ENCODE peak calls at places on chromosomes 3 and 15, in five cellular contexts. One of them, this sample, is unnamed.

GRCh38 chr15:41811432-41812195 is 16.3 kb upstream of the JMJD7 start:
- DNase-seq in K562: peak; percentile 85
- DNase-seq in HepG2: peak; percentile 69
- DNase-seq in H1: peak; percentile 91
- DNase-seq in GM12878: no peak
- DNase-seq in this sample: peak; percentile 95

GRCh38 chr3:172341482-172342059 is 106.7 kb downstream of the GHSR start:
- DNase-seq in GM12878: peak; percentile 24
- DNase-seq in K562: peak; percentile 67
- DNase-seq in H1: no peak
- DNase-seq in HepG2: peak; percentile 66
- DNase-seq in this sample: peak; percentile 77

GRCh38 chr3:137582484-137582883 is 181.6 kb upstream of the SOX14 start:
- DNase-seq in K562: no peak
- DNase-seq in H1: no peak
- DNase-seq in HepG2: no peak
- DNase-seq in GM12878: no peak
- DNase-seq in this sample: peak; percentile 71

GRCh38 chr3:14822875-14823807 is 4.4 kb downstream of the FGD5 start:
- DNase-seq in HepG2: no peak
- DNase-seq in H1: no peak
- DNase-seq in GM12878: no peak
- DNase-seq in K562: no peak
- DNase-seq in this sample: peak; percentile 49

GRCh38 chr15:75693501-75694240 is 19.0 kb downstream of the CSPG4 start:
- DNase-seq in H1: no peak
- DNase-seq in GM12878: no peak
- DNase-seq in K562: no peak
- DNase-seq in HepG2: no peak
- DNase-seq in this sample: no peak

GRCh38 chr3:171736556-171736955 is 73.7 kb downstream of the PLD1 start:
- DNase-seq in K562: no peak
- DNase-seq in GM12878: no peak
- DNase-seq in H1: no peak
- DNase-seq in HepG2: peak; percentile 9
- DNase-seq in this sample: no peak

GRCh38 chr3:145678401-145678800 is 482.6 kb downstream of the PLOD2 start:
- DNase-seq in GM12878: no peak
- DNase-seq in HepG2: no peak
- DNase-seq in H1: no peak
- DNase-seq in K562: no peak
- DNase-seq in this sample: no peak

GRCh38 chr15:100762913-100763627 is 116.6 kb upstream of the ALDH1A3 start:
- DNase-seq in HepG2: no peak
- DNase-seq in GM12878: no peak
- DNase-seq in K562: no peak
- DNase-seq in H1: no peak
- DNase-seq in this sample: no peak

GRCh38 chr15:56759450-56759845 is 26.1 kb upstream of the ZNF280D start:
- DNase-seq in HepG2: no peak
- DNase-seq in K562: no peak
- DNase-seq in H1: no peak
- DNase-seq in GM12878: no peak
- DNase-seq in this sample: no peak

GRCh38 chr3:152235709-152236298 is 32.9 kb upstream of the MBNL1 start:
- DNase-seq in GM12878: no peak
- DNase-seq in HepG2: peak; percentile 8
- DNase-seq in K562: peak; percentile 79
- DNase-seq in H1: no peak
- DNase-seq in this sample: no peak

GRCh38 chr3:73452731-73453130 is 172.0 kb downstream of the PDZRN3 start:
- DNase-seq in HepG2: no peak
- DNase-seq in H1: no peak
- DNase-seq in K562: no peak
- DNase-seq in GM12878: no peak
- DNase-seq in this sample: no peak

GRCh38 chr15:26852980-26853379 is 13.9 kb upstream of the GABRA5 start:
- DNase-seq in GM12878: no peak
- DNase-seq in H1: no peak
- DNase-seq in HepG2: no peak
- DNase-seq in K562: no peak
- DNase-seq in this sample: peak; percentile 38

GRCh38 chr15:57321973-57322601 is 54.2 kb upstream of the CGNL1 start:
- DNase-seq in GM12878: no peak
- DNase-seq in HepG2: no peak
- DNase-seq in H1: no peak
- DNase-seq in K562: peak; percentile 92
- DNase-seq in this sample: peak; percentile 45

GRCh38 chr3:188348445-188349244 is 194.7 kb downstream of the LPP start:
- DNase-seq in H1: no peak
- DNase-seq in HepG2: peak; percentile 58
- DNase-seq in GM12878: no peak
- DNase-seq in K562: no peak
- DNase-seq in this sample: peak; percentile 7

GRCh38 chr3:86929046-86929445 is 61.9 kb downstream of the VGLL3 start:
- DNase-seq in K562: no peak
- DNase-seq in HepG2: no peak
- DNase-seq in GM12878: no peak
- DNase-seq in H1: no peak
- DNase-seq in this sample: no peak

GRCh38 chr3:182486459-182486858 is 306.8 kb upstream of the ATP11B start:
- DNase-seq in GM12878: no peak
- DNase-seq in H1: no peak
- DNase-seq in HepG2: no peak
- DNase-seq in K562: no peak
- DNase-seq in this sample: no peak

GRCh38 chr15:95298729-95299128 is 1031.8 kb upstream of the NR2F2 start:
- DNase-seq in HepG2: no peak
- DNase-seq in GM12878: no peak
- DNase-seq in H1: no peak
- DNase-seq in K562: no peak
- DNase-seq in this sample: no peak

GRCh38 chr3:124714218-124714853 is 15.9 kb upstream of the UMPS start:
- DNase-seq in H1: no peak
- DNase-seq in GM12878: no peak
- DNase-seq in K562: no peak
- DNase-seq in HepG2: no peak
- DNase-seq in this sample: no peak

GRCh38 chr3:126870608-126871210 is 112.2 kb upstream of the PLXNA1 start:
- DNase-seq in HepG2: no peak
- DNase-seq in GM12878: no peak
- DNase-seq in H1: no peak
- DNase-seq in K562: no peak
- DNase-seq in this sample: no peak

GRCh38 chr3:105944721-105945120 is 75.9 kb upstream of the CBLB start:
- DNase-seq in GM12878: no peak
- DNase-seq in K562: no peak
- DNase-seq in H1: no peak
- DNase-seq in HepG2: peak; percentile 4
- DNase-seq in this sample: no peak

GRCh38 chr3:165544432-165544831 is 292.8 kb downstream of the BCHE start:
- DNase-seq in K562: no peak
- DNase-seq in GM12878: no peak
- DNase-seq in HepG2: no peak
- DNase-seq in H1: no peak
- DNase-seq in this sample: no peak

GRCh38 chr15:59247364-59247763 is 40.7 kb downstream of the LDHAL6B start:
- DNase-seq in K562: peak; percentile 27
- DNase-seq in HepG2: peak; percentile 74
- DNase-seq in GM12878: no peak
- DNase-seq in H1: peak; percentile 65
- DNase-seq in this sample: peak; percentile 92

GRCh38 chr3:101780661-101781060 is 1.6 kb downstream of the NXPE3 start:
- DNase-seq in K562: peak; percentile 51
- DNase-seq in GM12878: no peak
- DNase-seq in H1: no peak
- DNase-seq in HepG2: peak; percentile 14
- DNase-seq in this sample: peak; percentile 37

GRCh38 chr3:134065252-134065651 is 35.5 kb upstream of the SLCO2A1 start:
- DNase-seq in H1: peak; percentile 28
- DNase-seq in HepG2: no peak
- DNase-seq in GM12878: no peak
- DNase-seq in K562: no peak
- DNase-seq in this sample: no peak

GRCh38 chr3:105555206-105555605 is 188.5 kb downstream of the ALCAM start:
- DNase-seq in HepG2: no peak
- DNase-seq in GM12878: no peak
- DNase-seq in H1: no peak
- DNase-seq in K562: no peak
- DNase-seq in this sample: no peak

GRCh38 chr15:38620851-38621594 is 56.4 kb upstream of the RASGRP1 start:
- DNase-seq in GM12878: no peak
- DNase-seq in K562: no peak
- DNase-seq in H1: no peak
- DNase-seq in HepG2: no peak
- DNase-seq in this sample: no peak

GRCh38 chr15:52486003-52486996 is 42.4 kb downstream of the MYO5A start:
- DNase-seq in HepG2: no peak
- DNase-seq in GM12878: no peak
- DNase-seq in H1: no peak
- DNase-seq in K562: no peak
- DNase-seq in this sample: peak; percentile 63
- H3K4me1 ChIP-seq in HepG2: peaks cover 7% of the 10 kb centered on the region
- H3K4me1 ChIP-seq in GM12878: peaks cover 30% of the 10 kb centered on the region
- H3K4me1 ChIP-seq in H1: no peaks in the 10 kb centered on the region
- H3K4me1 ChIP-seq in K562: no peaks in the 10 kb centered on the region
- H3K4me1 ChIP-seq in this sample: peaks cover 24% of the 10 kb centered on the region

DNA sequence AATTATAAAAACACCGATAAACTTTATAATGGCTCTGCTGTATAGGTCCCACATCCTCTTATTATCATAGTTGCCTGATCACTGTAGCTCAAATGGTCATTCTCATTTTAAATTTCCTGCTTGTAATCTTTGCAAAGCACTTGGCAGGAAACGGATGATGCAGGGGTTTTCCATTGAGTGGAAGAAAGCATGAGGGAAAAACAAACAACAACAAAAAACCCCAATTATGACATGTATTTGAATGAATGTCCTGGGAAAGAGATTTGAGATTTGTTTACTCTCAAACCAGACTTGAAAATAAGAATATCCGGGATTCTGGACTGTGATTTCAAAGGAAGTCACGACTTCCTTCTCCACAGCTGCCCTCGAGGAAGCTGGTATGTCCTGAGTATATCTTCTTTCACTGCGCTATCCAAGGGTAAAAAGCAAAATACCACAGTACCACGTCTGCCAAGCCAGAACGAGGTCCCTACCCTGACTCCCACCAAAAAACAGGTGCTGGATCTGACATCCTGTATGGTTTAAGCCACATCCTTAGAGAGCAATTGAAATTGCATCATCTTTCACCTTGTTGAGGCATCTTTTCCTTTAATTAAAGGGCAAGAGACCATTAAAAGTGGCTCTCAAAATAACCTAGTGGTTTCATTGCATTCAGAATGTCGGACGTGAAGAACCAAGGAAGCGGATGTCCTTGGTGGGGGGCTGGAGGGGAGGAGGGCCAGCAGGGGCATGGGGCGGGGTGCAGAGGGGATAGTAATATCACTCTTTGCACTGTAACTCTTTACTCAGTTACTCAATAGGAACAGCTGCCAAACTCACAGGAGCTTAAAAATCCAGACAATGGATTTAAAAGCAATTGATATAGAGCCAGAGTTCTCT is 13.5 kb upstream of the TIPIN start:
- DNase-seq in GM12878: peak; percentile 68
- DNase-seq in K562: peak; percentile 21
- DNase-seq in HepG2: no peak
- DNase-seq in H1: no peak
- DNase-seq in this sample: peak; percentile 61
- TF ChIP-seq CREB1 in GM12878: peak; percentile 16
- TF ChIP-seq CREB1 in K562: no peak
- TF ChIP-seq CREB1 in HepG2: no peak
- TF ChIP-seq CREB1 in H1: no peak
- TF ChIP-seq CREB1 in this sample: no peak

GRCh38 chr3:42515391-42515916 is 13.0 kb downstream of the VIPR1 start:
- DNase-seq in GM12878: no peak
- DNase-seq in H1: no peak
- DNase-seq in HepG2: no peak
- DNase-seq in K562: no peak
- DNase-seq in this sample: no peak
- H2AFZ ChIP-seq in GM12878: no peak overlapping the region
- H2AFZ ChIP-seq in H1: no peak overlapping the region
- H2AFZ ChIP-seq in HepG2: no peak overlapping the region
- H2AFZ ChIP-seq in K562: no peak overlapping the region
- H2AFZ ChIP-seq in this sample: no peak overlapping the region

GRCh38 chr3:52846427-52846983 is 11.7 kb upstream of the MUSTN1 start:
- DNase-seq in K562: no peak
- DNase-seq in HepG2: no peak
- DNase-seq in GM12878: no peak
- DNase-seq in H1: no peak
- DNase-seq in this sample: no peak
- H3K4me1 ChIP-seq in K562: no peaks in the 10 kb centered on the region
- H3K4me1 ChIP-seq in HepG2: peaks cover 26% of the 10 kb centered on the region
- H3K4me1 ChIP-seq in GM12878: peaks cover 8% of the 10 kb centered on the region
- H3K4me1 ChIP-seq in H1: no peaks in the 10 kb centered on the region
- H3K4me1 ChIP-seq in this sample: peaks cover 4% of the 10 kb centered on the region

GRCh38 chr3:45706133-45706808 is 17.1 kb downstream of the SACM1L start:
- DNase-seq in H1: no peak
- DNase-seq in HepG2: no peak
- DNase-seq in GM12878: no peak
- DNase-seq in K562: no peak
- DNase-seq in this sample: no peak

GRCh38 chr3:45700570-45701073 is 11.4 kb downstream of the SACM1L start:
- DNase-seq in HepG2: no peak
- DNase-seq in K562: no peak
- DNase-seq in H1: no peak
- DNase-seq in GM12878: no peak
- DNase-seq in this sample: no peak

GRCh38 chr3:45701167-45701867 is 12.1 kb downstream of the SACM1L start:
- DNase-seq in H1: no peak
- DNase-seq in HepG2: no peak
- DNase-seq in GM12878: no peak
- DNase-seq in K562: no peak
- DNase-seq in this sample: peak; percentile 95

DNA sequence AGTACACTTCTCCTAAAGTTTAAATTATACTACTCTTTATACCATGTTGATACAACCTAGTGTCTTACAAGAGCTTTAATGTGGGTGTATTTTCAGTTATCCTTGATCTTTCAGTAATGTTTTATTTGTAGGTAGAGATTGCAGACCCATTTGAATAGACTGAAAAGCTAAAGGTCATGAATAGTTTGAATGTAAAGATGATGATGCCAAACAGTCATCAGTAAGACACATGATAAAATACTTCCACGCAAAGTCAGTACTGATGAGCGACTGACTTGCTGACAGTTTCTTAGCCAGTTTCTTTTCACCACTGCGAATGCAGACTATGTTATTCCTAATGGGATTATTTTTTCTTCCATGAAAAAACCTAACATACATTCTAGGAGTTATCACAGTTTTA is 15.3 kb downstream of the SACM1L start:
- DNase-seq in GM12878: no peak
- DNase-seq in HepG2: no peak
- DNase-seq in K562: no peak
- DNase-seq in H1: no peak
- DNase-seq in this sample: no peak
- TF ChIP-seq CREB1 in GM12878: no peak
- TF ChIP-seq CREB1 in HepG2: no peak
- TF ChIP-seq CREB1 in K562: no peak
- TF ChIP-seq CREB1 in H1: no peak
- TF ChIP-seq CREB1 in this sample: no peak